ENCODE peak calls at places on chromosomes 11 and 22, in five cellular contexts. Q, G, V, S and C are unnamed samples. For H3K27me3, the result is how much of the 10 kb centered on the place peaks cover.

GRCh38 chr11:78395597-78395996 is 22.0 kb downstream of the GAB2 start:
- DNase-seq in Q (no peak), G (no peak), V (no peak), S (no peak), C (no peak)

GRCh38 chr11:73267921-73268540 is 4.1 kb upstream of the P2RY6 start:
- DNase-seq in Q (no peak), G (no peak), V (no peak), S (no peak), C (no peak)

GRCh38 chr11:19957301-19957985 is 202.8 kb downstream of the DBX1 start:
- DNase-seq in Q (no peak), G (no peak), V (no peak), S (peak), C (peak)

GRCh38 chr11:60895687-60896086 is 10.7 kb downstream of the PRPF19 start:
- DNase-seq in Q (no peak), G (no peak), V (no peak), S (no peak), C (no peak)

GRCh38 chr22:26845016-26845728 is 187.8 kb downstream of the MIAT start:
- DNase-seq in Q (no peak), G (no peak), V (no peak), S (no peak), C (no peak)

GRCh38 chr22:23305922-23306374 is 125.6 kb downstream of the BCR start:
- DNase-seq in Q (no peak), G (no peak), V (no peak), S (no peak), C (no peak)

GRCh38 chr11:134244593-134244992 is 8.6 kb downstream of the THYN1 start:
- DNase-seq in Q (no peak), G (no peak), V (no peak), S (peak), C (no peak)

GRCh38 chr11:48164836-48165235 is 51.8 kb upstream of the OR4B1 start:
- DNase-seq in Q (no peak), G (no peak), V (no peak), S (no peak), C (no peak)

GRCh38 chr11:93849751-93850584 is 450 bp downstream of the VSTM5 start:
- DNase-seq in Q (no peak), G (peak), V (no peak), S (peak), C (no peak)

GRCh38 chr11:77140231-77140959 is 12.3 kb downstream of the MYO7A start:
- DNase-seq in Q (no peak), G (peak), V (no peak), S (peak), C (peak)

GRCh38 chr11:26297179-26297970 is 34.6 kb upstream of the ANO3 start:
- DNase-seq in Q (peak), G (no peak), V (no peak), S (peak), C (peak)

GRCh38 chr11:57214494-57214893 is 22.6 kb downstream of the APLNR start:
- DNase-seq in Q (peak), G (no peak), V (no peak), S (peak), C (no peak)

GRCh38 chr11:1072821-1073231 is 1.8 kb upstream of the MUC2 start:
- DNase-seq in Q (no peak), G (peak), V (no peak), S (no peak), C (no peak)

GRCh38 chr11:15967166-15967565 is 389.2 kb downstream of the SOX6 start:
- DNase-seq in Q (no peak), G (no peak), V (no peak), S (no peak), C (no peak)

GRCh38 chr11:59755701-59756495 is 722 bp downstream of the STX3 start:
- DNase-seq in Q (peak), G (peak), V (peak), S (peak), C (peak)

GRCh38 chr11:128453444-128454336 is 133.7 kb downstream of the ETS1 start:
- DNase-seq in Q (peak), G (peak), V (no peak), S (no peak), C (no peak)

GRCh38 chr22:21026783-21027692 is 5.3 kb downstream of the SLC7A4 start:
- DNase-seq in Q (peak), G (no peak), V (no peak), S (no peak), C (peak)

GRCh38 chr22:49340406-49340805 is 487.3 kb downstream of the BRD1 start:
- DNase-seq in Q (no peak), G (no peak), V (no peak), S (no peak), C (no peak)

GRCh38 chr11:91700854-91701253 is 523.8 kb upstream of the FAT3 start:
- DNase-seq in Q (no peak), G (no peak), V (no peak), S (no peak), C (no peak)

GRCh38 chr11:61120865-61121831 is 18.9 kb downstream of the CD5 start:
- DNase-seq in Q (no peak), G (peak), V (peak), S (no peak), C (peak)

GRCh38 chr11:127362754-127363153 is 362.2 kb upstream of the KIRREL3 start:
- DNase-seq in Q (no peak), G (no peak), V (no peak), S (no peak), C (no peak)

GRCh38 chr11:114200785-114201184 is 95.4 kb upstream of the NNMT start:
- DNase-seq in Q (no peak), G (no peak), V (no peak), S (no peak), C (no peak)

GRCh38 chr11:9748361-9748970 is 84.6 kb downstream of the SWAP70 start:
- DNase-seq in Q (no peak), G (peak), V (peak), S (peak), C (peak)

GRCh38 chr22:48035897-48036296 is 1273.4 kb downstream of the TBC1D22A start:
- DNase-seq in Q (no peak), G (no peak), V (no peak), S (no peak), C (no peak)

GRCh38 chr11:35619754-35620640 is 1.7 kb downstream of the FJX1 start:
- DNase-seq in Q (no peak), G (no peak), V (no peak), S (peak), C (peak)

GRCh38 chr11:86580535-86580934 is 91.9 kb downstream of the ME3 start:
- DNase-seq in Q (no peak), G (no peak), V (no peak), S (no peak), C (no peak)

GRCh38 chr11:33670250-33671011 is 30.2 kb downstream of the C11orf91 start:
- DNase-seq in Q (no peak), G (no peak), V (no peak), S (no peak), C (no peak)

GRCh38 chr11:67642148-67642475 is 2.5 kb upstream of the TBX10 start:
- DNase-seq in Q (no peak), G (no peak), V (no peak), S (no peak), C (no peak)

GRCh38 chr11:85483861-85484260 is 143.3 kb downstream of the DLG2 start:
- DNase-seq in Q (peak), G (no peak), V (no peak), S (no peak), C (no peak)

GRCh38 chr22:44127353-44127752 is 53.4 kb upstream of the PARVG start:
- DNase-seq in Q (no peak), G (no peak), V (no peak), S (no peak), C (no peak)

GRCh38 chr11:80958414-80958813 is 1517.6 kb upstream of the TENM4 start:
- DNase-seq in Q (peak), G (no peak), V (no peak), S (no peak), C (no peak)

GRCh38 chr11:33642461-33643166 is 58.0 kb downstream of the C11orf91 start:
- DNase-seq in Q (no peak), G (no peak), V (no peak), S (no peak), C (no peak)

GRCh38 chr11:79419120-79419519 is 21.7 kb downstream of the TENM4 start:
- DNase-seq in Q (no peak), G (no peak), V (no peak), S (no peak), C (no peak)

GRCh38 chr11:73228268-73229134 is 10.4 kb downstream of the P2RY2 start:
- DNase-seq in Q (no peak), G (no peak), V (no peak), S (peak), C (no peak)

GRCh38 chr11:44865866-44866272 is 84.8 kb downstream of the TP53I11 start:
- DNase-seq in Q (no peak), G (peak), V (no peak), S (no peak), C (no peak)

GRCh38 chr11:57460017-57460755 is at the start of gene RTN4RL2:
- DNase-seq in Q (no peak), G (peak), V (no peak), S (peak), C (peak)

GRCh38 chr22:45302751-45303150 is 7.0 kb upstream of the FAM118A start:
- DNase-seq in Q (no peak), G (no peak), V (no peak), S (no peak), C (no peak)

GRCh38 chr22:45305456-45306065 is 4.2 kb upstream of the FAM118A start:
- DNase-seq in Q (no peak), G (no peak), V (no peak), S (no peak), C (no peak)

GRCh38 chr22:45304971-45305370 is 4.8 kb upstream of the FAM118A start:
- DNase-seq in Q (no peak), G (no peak), V (no peak), S (no peak), C (no peak)

GRCh38 chr22:45298934-45299505 is 10.7 kb upstream of the FAM118A start:
- DNase-seq in Q (no peak), G (no peak), V (no peak), S (no peak), C (no peak)

GRCh38 chr22:45302047-45302446 is 7.7 kb upstream of the FAM118A start:
- DNase-seq in Q (peak), G (no peak), V (no peak), S (no peak), C (no peak)
- H3K27me3 ChIP-seq in Q (under half), G (under half), V (under half), S (under half), C (under half)

DNA sequence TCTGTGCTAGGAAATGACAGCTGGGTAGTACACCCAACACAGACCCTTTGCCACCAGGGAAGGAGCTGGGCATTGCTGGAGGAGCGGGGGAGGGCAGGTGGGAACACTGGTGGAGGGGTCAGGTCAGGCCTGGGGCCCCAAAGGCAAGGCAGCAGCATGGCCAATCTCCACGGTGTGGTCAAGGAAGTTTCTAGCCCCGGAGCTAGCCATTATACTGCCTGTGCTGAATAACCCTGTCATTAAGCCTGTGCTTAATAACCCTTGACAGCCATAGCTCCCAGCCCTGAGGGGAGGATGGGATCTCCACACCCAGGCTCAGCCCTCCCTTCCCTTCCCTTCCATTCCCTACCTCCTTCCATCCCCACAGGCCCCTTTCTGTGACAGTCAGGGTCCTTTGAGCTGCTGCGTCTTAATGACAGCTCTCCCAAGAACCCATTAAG is 2.1 kb downstream of the TMPRSS4 start:
- DNase-seq in Q (no peak), G (no peak), V (no peak), S (no peak), C (no peak)
- H3K27me3 ChIP-seq in Q (under half), G (under half), V (under half), S (under half), C (under half)

DNA sequence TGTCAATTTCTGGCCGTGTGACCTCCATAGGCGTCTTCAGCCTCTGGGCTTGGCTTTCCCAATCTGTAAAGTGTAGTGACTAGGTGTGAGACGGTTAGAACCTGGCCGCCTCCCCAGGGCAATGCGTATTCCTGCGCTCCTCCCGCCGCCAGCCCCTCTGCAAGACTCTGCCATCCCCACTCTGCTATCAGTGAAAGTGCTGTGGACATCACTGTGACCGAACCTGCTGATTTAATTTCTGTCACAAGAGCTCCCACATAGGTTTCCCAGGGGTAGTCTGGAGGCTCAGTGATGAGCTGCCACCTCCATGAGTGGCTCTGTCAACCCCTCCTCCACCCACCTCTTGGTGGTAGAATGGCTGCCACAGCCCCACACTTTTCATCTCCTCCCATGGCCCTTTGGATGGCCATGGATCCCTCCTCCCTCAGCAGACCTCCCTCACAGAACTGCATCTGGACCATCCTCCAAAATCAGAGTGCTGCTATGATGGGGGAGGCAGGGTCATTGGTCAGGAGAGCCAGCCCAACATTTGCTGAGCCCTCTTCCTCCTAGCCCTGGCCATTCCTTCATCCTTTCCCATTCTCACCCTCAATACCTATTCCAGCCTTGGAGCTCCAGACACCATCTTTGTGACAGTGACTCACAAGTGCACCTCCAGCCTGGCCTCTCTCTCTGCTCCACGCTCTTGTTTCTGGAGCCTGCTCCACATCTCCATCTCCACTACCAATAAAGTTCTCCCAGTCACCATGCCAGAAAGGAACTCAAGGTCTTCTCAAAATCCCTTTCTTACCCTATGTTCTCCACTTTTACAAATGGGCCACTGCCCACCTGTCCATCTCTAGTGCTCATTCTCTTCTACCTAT is 1.5 kb upstream of the GSC2 start:
- DNase-seq in Q (no peak), G (no peak), V (no peak), S (no peak), C (no peak)
- H3K27me3 ChIP-seq in Q (half or more), G (under half), V (under half), S (half or more), C (under half)

DNA sequence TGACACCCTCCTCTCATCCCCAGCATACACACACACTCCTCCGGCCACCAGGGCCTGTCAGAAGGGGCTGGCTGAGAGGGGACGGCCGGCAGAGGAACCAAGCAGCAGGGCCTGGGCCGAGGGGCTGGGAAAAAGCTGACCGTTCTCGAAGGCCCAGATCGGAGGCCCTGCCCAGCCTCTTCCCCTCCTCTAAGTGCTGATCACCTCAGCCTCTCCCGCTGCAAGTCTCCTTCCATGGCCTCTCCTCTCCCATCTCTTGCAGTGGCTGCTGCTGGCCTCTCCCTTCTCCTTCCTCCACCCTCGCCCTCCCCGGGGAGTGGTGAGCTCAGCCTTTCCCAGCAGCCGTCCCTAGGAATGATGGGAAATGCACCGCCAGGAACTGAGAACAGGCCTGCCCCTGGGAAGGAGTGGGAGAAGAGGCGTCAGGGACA is 39.6 kb downstream of the ARRB1 start:
- DNase-seq in Q (no peak), G (peak), V (no peak), S (no peak), C (peak)
- H3K27me3 ChIP-seq in Q (under half), G (under half), V (under half), S (under half), C (under half)